ENCODE peak calls at places on chromosomes 12 and 14, in five cellular contexts. I is endothelial cell of umbilical vein; S is activated CD4-positive, alpha-beta T cell treated with anti-CD3 and anti-CD28 coated beads for 4 hours; E is NCI-H1105; W is NCI-H1417. J is an unnamed sample.

GRCh38 chr12:105676694-105677093 is 346.2 kb downstream of the C12orf75 start:
- DNase-seq in E (no peak), S (no peak), W (peak), I (peak), J (peak)

GRCh38 chr14:23061995-23062394 is 4.7 kb upstream of the CDH24 start:
- DNase-seq in S (no peak), E (no peak), W (no peak), I (peak), J (no peak)

GRCh38 chr14:56115471-56115870 is 2.7 kb upstream of the PELI2 start:
- DNase-seq in S (no peak), I (no peak), E (no peak), W (no peak), J (no peak)

GRCh38 chr12:83346333-83346732 is 659.6 kb downstream of the TMTC2 start:
- DNase-seq in W (no peak), S (no peak), E (no peak), I (no peak), J (no peak)

GRCh38 chr12:47834199-47835016 is 14.7 kb upstream of the HDAC7 start:
- DNase-seq in E (no peak), S (no peak), I (no peak), W (no peak), J (no peak)

GRCh38 chr14:28757790-28758189 is 8.8 kb upstream of the FOXG1 start:
- DNase-seq in S (no peak), W (no peak), E (no peak), I (no peak), J (no peak)

GRCh38 chr12:90682398-90682797 is 272.6 kb downstream of the CCER1 start:
- DNase-seq in W (no peak), I (peak), S (no peak), E (no peak), J (no peak)

GRCh38 chr12:6267007-6267721 is 43.3 kb upstream of the PLEKHG6 start:
- DNase-seq in I (no peak), E (peak), S (no peak), W (no peak), J (no peak)

GRCh38 chr12:110249716-110250225 is 31.3 kb upstream of the ATP2A2 start:
- DNase-seq in W (no peak), S (no peak), I (no peak), E (no peak), J (peak)

GRCh38 chr12:2228535-2228934 is 175.7 kb downstream of the CACNA1C start:
- DNase-seq in S (no peak), E (no peak), W (no peak), I (no peak), J (no peak)

GRCh38 chr14:102591372-102591943 is 991 bp upstream of the RCOR1 start:
- DNase-seq in E (peak), S (no peak), W (peak), I (peak), J (peak)

GRCh38 chr14:25411933-25412757 is 362.2 kb upstream of the STXBP6 start:
- DNase-seq in W (peak), S (no peak), I (no peak), E (peak), J (no peak)

GRCh38 chr12:108151505-108152178 is 22.6 kb downstream of the WSCD2 start:
- DNase-seq in W (no peak), I (no peak), S (no peak), E (no peak), J (no peak)

GRCh38 chr14:69300601-69301221 is 40.8 kb downstream of the GALNT16 start:
- DNase-seq in I (no peak), W (no peak), S (no peak), E (no peak), J (no peak)

GRCh38 chr12:7155471-7156034 is 25.4 kb downstream of the CLSTN3 start:
- DNase-seq in W (peak), E (peak), I (no peak), S (no peak), J (no peak)

GRCh38 chr14:36556811-36557433 is 25.5 kb downstream of the NKX2-8 start:
- DNase-seq in S (no peak), E (peak), W (peak), I (peak), J (peak)

GRCh38 chr12:88578821-88579518 is 1.3 kb downstream of the KITLG start:
- DNase-seq in S (no peak), W (peak), I (peak), E (peak), J (peak)

GRCh38 chr12:48851883-48852733 is at the start of gene DDX23:
- DNase-seq in E (peak), S (peak), I (peak), W (peak), J (peak)

GRCh38 chr12:44227601-44228000 is 391.7 kb downstream of the TMEM117 start:
- DNase-seq in E (no peak), I (no peak), S (no peak), W (no peak), J (no peak)

GRCh38 chr14:35155962-35156361 is 33.6 kb downstream of the PRORP start:
- DNase-seq in W (no peak), S (no peak), I (peak), E (no peak), J (no peak)

GRCh38 chr12:56687225-56688128 is 607 bp downstream of the PTGES3 start:
- DNase-seq in I (peak), W (peak), E (no peak), S (peak), J (peak)

GRCh38 chr12:4089147-4089606 is 184.4 kb upstream of the CCND2 start:
- DNase-seq in W (no peak), E (no peak), S (no peak), I (no peak), J (no peak)

GRCh38 chr12:29961231-29961630 is 177.5 kb upstream of the TMTC1 start:
- DNase-seq in S (no peak), E (no peak), W (no peak), I (no peak), J (no peak)

GRCh38 chr14:60590907-60591510 is 58.3 kb downstream of the SIX1 start:
- DNase-seq in W (peak), I (no peak), S (no peak), E (no peak), J (no peak)

GRCh38 chr12:62919827-62920226 is 15.1 kb downstream of the PPM1H start:
- DNase-seq in S (no peak), E (peak), I (peak), W (peak), J (no peak)

GRCh38 chr12:14618990-14619389 is 51.3 kb upstream of the PLBD1 start:
- DNase-seq in I (peak), E (no peak), W (peak), S (no peak), J (no peak)

GRCh38 chr12:131350943-131351318 is 360.0 kb upstream of the SFSWAP start:
- DNase-seq in S (no peak), I (no peak), E (no peak), W (no peak), J (no peak)

GRCh38 chr14:93031505-93032300 is 84.0 kb downstream of the ITPK1 start:
- DNase-seq in E (no peak), W (no peak), I (no peak), S (no peak), J (no peak)

GRCh38 chr14:104035300-104035699 is 50.2 kb upstream of the ASPG start:
- DNase-seq in E (peak), W (peak), I (no peak), S (no peak), J (no peak)